ENCODE peak calls at places on chromosomes 2 and 18, in nine cellular contexts. L is H1, C is Karpas-422, V is H9, G is astrocyte, Y is mammary epithelial cell, X is GM23248, A is mesendoderm, N is endothelial cell of umbilical vein. Q is an unnamed sample. For H3K79me2, the result is how much of the 10 kb centered on the place peaks cover.

GRCh38 chr2:47174731-47175361 is 19.7 kb upstream of the STPG4 start:
- DNase-seq in L (no peak), C (peak), V (no peak), G (peak), Y (peak), X (peak), A (peak), N (peak), Q (peak)

GRCh38 chr2:127594116-127594591 is 51.8 kb upstream of the GPR17 start:
- DNase-seq in L (no peak), C (no peak), V (no peak), G (no peak), Y (no peak), X (no peak), A (no peak), N (no peak), Q (no peak)

GRCh38 chr2:117940436-117940835 is 73.4 kb downstream of the CCDC93 start:
- DNase-seq in L (no peak), C (peak), V (no peak), G (no peak), Y (no peak), X (no peak), A (no peak), N (no peak), Q (no peak)

GRCh38 chr2:165864353-165864752 is 70.3 kb upstream of the GALNT3 start:
- DNase-seq in L (no peak), C (no peak), V (no peak), G (no peak), Y (no peak), X (no peak), A (peak), N (no peak), Q (peak)

GRCh38 chr18:58161659-58162058 is 117.6 kb downstream of the NEDD4L start:
- DNase-seq in L (no peak), C (no peak), V (peak), G (peak), Y (no peak), X (no peak), A (peak), N (no peak), Q (peak)

GRCh38 chr2:98556634-98557033 is 51.7 kb downstream of the COA5 start:
- DNase-seq in L (no peak), C (peak), V (no peak), G (no peak), Y (no peak), X (no peak), A (no peak), N (no peak), Q (no peak)

GRCh38 chr18:28175047-28175929 is 1.6 kb downstream of the CDH2 start:
- DNase-seq in L (no peak), C (no peak), V (peak), G (peak), Y (no peak), X (peak), A (peak), N (peak), Q (peak)

GRCh38 chr2:169397697-169398096 is 35.4 kb upstream of the LRP2 start:
- DNase-seq in L (no peak), C (peak), V (no peak), G (no peak), Y (no peak), X (no peak), A (peak), N (no peak), Q (peak)

GRCh38 chr2:223054193-223054781 is 2.3 kb downstream of the KCNE4 start:
- DNase-seq in L (no peak), C (no peak), V (no peak), G (peak), Y (no peak), X (peak), A (no peak), N (no peak), Q (no peak)

GRCh38 chr2:99397251-99397920 is 60.2 kb downstream of the EIF5B start:
- DNase-seq in L (no peak), C (no peak), V (no peak), G (no peak), Y (no peak), X (no peak), A (no peak), N (no peak), Q (no peak)

GRCh38 chr2:70954886-70955285 is 19.2 kb downstream of the ATP6V1B1 start:
- DNase-seq in L (no peak), C (no peak), V (peak), G (no peak), Y (no peak), X (no peak), A (no peak), N (no peak), Q (peak)

GRCh38 chr18:77369644-77370043 is 120.0 kb downstream of the GALR1 start:
- DNase-seq in L (no peak), C (no peak), V (no peak), G (no peak), Y (no peak), X (peak), A (peak), N (no peak), Q (peak)

GRCh38 chr2:85066874-85067351 is 66.3 kb upstream of the TCF7L1 start:
- DNase-seq in L (peak), C (peak), V (peak), G (peak), Y (peak), X (peak), A (peak), N (peak), Q (peak)

GRCh38 chr18:7464245-7464966 is 102.7 kb upstream of the PTPRM start:
- DNase-seq in L (no peak), C (no peak), V (no peak), G (no peak), Y (no peak), X (no peak), A (no peak), N (no peak), Q (no peak)

GRCh38 chr2:28956415-28956826 is 24.7 kb upstream of the TOGARAM2 start:
- DNase-seq in L (peak), C (peak), V (peak), G (peak), Y (no peak), X (peak), A (peak), N (no peak), Q (peak)

GRCh38 chr2:97714950-97715652 is 1.7 kb downstream of the ZAP70 start:
- DNase-seq in L (no peak), C (no peak), V (no peak), G (no peak), Y (no peak), X (no peak), A (no peak), N (no peak), Q (no peak)

GRCh38 chr18:40012931-40013609 is 1942.0 kb upstream of the PIK3C3 start:
- DNase-seq in L (no peak), C (no peak), V (no peak), G (peak), Y (no peak), X (peak), A (no peak), N (no peak), Q (no peak)

GRCh38 chr2:128640166-128640846 is 321.6 kb upstream of the HS6ST1 start:
- DNase-seq in L (no peak), C (no peak), V (no peak), G (no peak), Y (no peak), X (peak), A (no peak), N (no peak), Q (no peak)

GRCh38 chr2:160087854-160088745 is 25.7 kb upstream of the PLA2R1 start:
- DNase-seq in L (no peak), C (peak), V (no peak), G (no peak), Y (peak), X (peak), A (peak), N (no peak), Q (peak)

GRCh38 chr2:75896779-75897366 is 186.2 kb upstream of the GCFC2 start:
- DNase-seq in L (peak), C (peak), V (peak), G (no peak), Y (peak), X (peak), A (peak), N (peak), Q (peak)

GRCh38 chr2:127064642-127065250 is 42.2 kb downstream of the BIN1 start:
- DNase-seq in L (peak), C (no peak), V (peak), G (peak), Y (peak), X (peak), A (peak), N (peak), Q (peak)

GRCh38 chr2:201520201-201520600 is 68.7 kb downstream of the STRADB start:
- DNase-seq in L (no peak), C (no peak), V (no peak), G (peak), Y (no peak), X (no peak), A (no peak), N (no peak), Q (no peak)

GRCh38 chr2:10220045-10220444 is 82.7 kb upstream of the HPCAL1 start:
- DNase-seq in L (no peak), C (no peak), V (no peak), G (no peak), Y (no peak), X (no peak), A (no peak), N (no peak), Q (no peak)

GRCh38 chr18:8858888-8859511 is 153.6 kb downstream of the MTCL1 start:
- DNase-seq in L (no peak), C (no peak), V (no peak), G (peak), Y (peak), X (peak), A (peak), N (no peak), Q (no peak)

GRCh38 chr2:150449856-150450255 is 37.6 kb downstream of the RND3 start:
- DNase-seq in L (no peak), C (no peak), V (no peak), G (no peak), Y (peak), X (no peak), A (no peak), N (peak), Q (no peak)

GRCh38 chr2:216139884-216140283 is 30.7 kb downstream of the XRCC5 start:
- DNase-seq in L (no peak), C (peak), V (peak), G (no peak), Y (peak), X (peak), A (peak), N (no peak), Q (peak)

GRCh38 chr2:105328281-105329196 is 996 bp downstream of the TGFBRAP1 start:
- DNase-seq in L (no peak), C (peak), V (no peak), G (no peak), Y (peak), X (peak), A (peak), N (peak), Q (no peak)

GRCh38 chr2:103734911-103735310 is 973.1 kb downstream of the TMEM182 start:
- DNase-seq in L (no peak), C (no peak), V (peak), G (no peak), Y (no peak), X (no peak), A (peak), N (no peak), Q (no peak)

GRCh38 chr2:181038796-181039195 is 58.4 kb downstream of the UBE2E3 start:
- DNase-seq in L (no peak), C (no peak), V (no peak), G (peak), Y (no peak), X (peak), A (no peak), N (no peak), Q (no peak)

GRCh38 chr2:232362174-232362913 is 16.2 kb upstream of the ALPP start:
- DNase-seq in L (no peak), C (no peak), V (no peak), G (no peak), Y (no peak), X (no peak), A (no peak), N (no peak), Q (no peak)

GRCh38 chr18:3015203-3015590 is 2.3 kb upstream of the LPIN2 start:
- DNase-seq in L (no peak), C (no peak), V (no peak), G (peak), Y (peak), X (peak), A (peak), N (peak), Q (no peak)

GRCh38 chr18:48589797-48590519 is 51.1 kb downstream of the CTIF start:
- DNase-seq in L (no peak), C (no peak), V (no peak), G (no peak), Y (no peak), X (peak), A (no peak), N (no peak), Q (no peak)
- H3K79me2 ChIP-seq in L (under half), C (under half), V (under half), G (half or more), Y (half or more), X (half or more), A (under half), N (under half), Q (under half)

GRCh38 chr2:147843864-147844690 is 752 bp upstream of the ACVR2A start:
- DNase-seq in L (peak), C (peak), V (peak), G (peak), Y (peak), X (peak), A (peak), N (peak), Q (peak)
- H3K9ac ChIP-seq in L (peak), C (peak), V (peak), G (peak), Y (peak), X (peak), A (peak), N (peak), Q (peak)

DNA sequence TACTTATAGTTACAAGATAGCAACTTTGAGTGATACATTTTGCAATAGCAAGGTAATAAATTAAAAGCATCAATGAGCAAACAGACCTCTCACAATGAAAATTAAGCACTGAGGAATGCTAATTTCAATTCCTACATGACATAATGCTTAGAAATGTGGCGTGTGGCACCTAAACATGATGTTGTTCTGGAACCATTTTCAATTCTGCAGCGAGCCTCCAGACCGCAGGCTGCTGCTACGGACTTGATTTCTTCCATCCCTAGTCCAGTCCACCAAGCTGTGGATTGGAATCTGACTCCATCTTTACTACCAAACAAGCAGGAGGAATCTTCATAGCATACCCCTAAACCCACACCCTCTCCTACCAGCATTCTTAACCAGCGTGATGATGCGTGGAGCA is 58.7 kb upstream of the ZNF397 start:
- DNase-seq in L (no peak), C (peak), V (no peak), G (no peak), Y (no peak), X (no peak), A (no peak), N (no peak), Q (no peak)
- H3K4me2 ChIP-seq in L (no peak), C (no peak), V (no peak), G (no peak), Y (no peak), X (no peak), A (no peak), N (no peak), Q (no peak)

GRCh38 chr2:199955007-199955338 is 318 bp downstream of the TYW5 start:
- DNase-seq in L (no peak), C (no peak), V (no peak), G (peak), Y (no peak), X (peak), A (no peak), N (no peak), Q (peak)

GRCh38 chr2:199946196-199946595 is 9.1 kb downstream of the TYW5 start:
- DNase-seq in L (no peak), C (no peak), V (no peak), G (no peak), Y (no peak), X (no peak), A (no peak), N (no peak), Q (no peak)

GRCh38 chr2:199946836-199947235 is 8.5 kb downstream of the TYW5 start:
- DNase-seq in L (no peak), C (no peak), V (no peak), G (peak), Y (no peak), X (peak), A (no peak), N (no peak), Q (no peak)

GRCh38 chr2:199951023-199951422 is 4.3 kb downstream of the TYW5 start:
- DNase-seq in L (no peak), C (no peak), V (no peak), G (no peak), Y (no peak), X (no peak), A (no peak), N (no peak), Q (no peak)

DNA sequence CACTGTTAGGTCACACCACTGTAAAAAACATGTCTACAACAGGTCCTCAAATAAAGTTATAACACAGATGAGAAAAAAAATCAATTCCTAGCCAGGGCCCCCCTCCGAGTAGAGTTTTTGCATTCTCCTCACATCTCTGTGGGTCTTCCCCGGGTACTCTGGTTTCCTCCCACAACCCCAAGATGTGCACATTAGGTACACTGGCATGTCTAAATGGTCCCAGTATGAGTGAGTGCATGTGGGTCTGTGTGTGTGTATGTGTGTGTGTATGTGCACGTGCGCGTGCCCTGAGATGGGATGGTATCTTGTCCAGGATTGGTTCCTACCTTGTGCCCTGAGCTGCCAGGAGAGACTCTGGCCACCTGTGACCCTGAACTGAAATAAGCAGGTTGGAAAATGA is 4.9 kb downstream of the TYW5 start:
- DNase-seq in L (no peak), C (no peak), V (no peak), G (no peak), Y (no peak), X (no peak), A (no peak), N (no peak), Q (no peak)
- H3K79me2 ChIP-seq in L (half or more), C (half or more), V (under half), G (half or more), Y (half or more), X (half or more), A (under half), N (under half), Q (half or more)